ENCODE peak calls at places on chromosomes 12 and 14, in nine cellular contexts. One of them, this sample, is unnamed.

GRCh38 chr12:97425802-97426484 is 36.7 kb upstream of the RMST start:
- DNase-seq in colonic mucosa: no peak
- DNase-seq in IMR-90: no peak
- DNase-seq in CD4-positive, alpha-beta T cell: no peak
- DNase-seq in stomach: no peak
- DNase-seq in Panc1: no peak
- DNase-seq in dorsolateral prefrontal cortex: no peak
- DNase-seq in right lobe of liver: no peak
- DNase-seq in A549: no peak
- DNase-seq in this sample: no peak

GRCh38 chr14:99247091-99247729 is 24.8 kb downstream of the BCL11B start:
- DNase-seq in colonic mucosa: no peak
- DNase-seq in IMR-90: no peak
- DNase-seq in CD4-positive, alpha-beta T cell: no peak
- DNase-seq in stomach: no peak
- DNase-seq in Panc1: no peak
- DNase-seq in dorsolateral prefrontal cortex: no peak
- DNase-seq in right lobe of liver: no peak
- DNase-seq in A549: no peak
- DNase-seq in this sample: no peak

GRCh38 chr12:108977360-108977759 is 43.5 kb downstream of the SVOP start:
- DNase-seq in colonic mucosa: no peak
- DNase-seq in IMR-90: no peak
- DNase-seq in CD4-positive, alpha-beta T cell: no peak
- DNase-seq in stomach: no peak
- DNase-seq in Panc1: no peak
- DNase-seq in dorsolateral prefrontal cortex: no peak
- DNase-seq in right lobe of liver: no peak
- DNase-seq in A549: no peak
- DNase-seq in this sample: no peak

GRCh38 chr12:50918584-50919316 is 33.6 kb upstream of the HIGD1C start:
- DNase-seq in colonic mucosa: no peak
- DNase-seq in IMR-90: peak
- DNase-seq in CD4-positive, alpha-beta T cell: no peak
- DNase-seq in stomach: no peak
- DNase-seq in Panc1: no peak
- DNase-seq in dorsolateral prefrontal cortex: no peak
- DNase-seq in right lobe of liver: no peak
- DNase-seq in A549: no peak
- DNase-seq in this sample: no peak

GRCh38 chr12:32273712-32274111 is 125.6 kb upstream of the FGD4 start:
- DNase-seq in colonic mucosa: peak
- DNase-seq in IMR-90: no peak
- DNase-seq in CD4-positive, alpha-beta T cell: peak
- DNase-seq in stomach: no peak
- DNase-seq in Panc1: no peak
- DNase-seq in dorsolateral prefrontal cortex: no peak
- DNase-seq in right lobe of liver: no peak
- DNase-seq in A549: no peak
- DNase-seq in this sample: no peak

GRCh38 chr12:61916856-61917255 is 343.3 kb upstream of the USP15 start:
- DNase-seq in colonic mucosa: no peak
- DNase-seq in IMR-90: no peak
- DNase-seq in CD4-positive, alpha-beta T cell: no peak
- DNase-seq in stomach: no peak
- DNase-seq in Panc1: no peak
- DNase-seq in dorsolateral prefrontal cortex: no peak
- DNase-seq in right lobe of liver: no peak
- DNase-seq in A549: no peak
- DNase-seq in this sample: no peak

GRCh38 chr14:80275208-80275850 is 64.0 kb upstream of the DIO2 start:
- DNase-seq in colonic mucosa: no peak
- DNase-seq in IMR-90: peak
- DNase-seq in CD4-positive, alpha-beta T cell: no peak
- DNase-seq in stomach: no peak
- DNase-seq in Panc1: no peak
- DNase-seq in dorsolateral prefrontal cortex: no peak
- DNase-seq in right lobe of liver: no peak
- DNase-seq in A549: no peak
- DNase-seq in this sample: no peak

GRCh38 chr12:130992979-130993538 is 39.4 kb downstream of the ADGRD1 start:
- DNase-seq in colonic mucosa: no peak
- DNase-seq in IMR-90: no peak
- DNase-seq in CD4-positive, alpha-beta T cell: no peak
- DNase-seq in stomach: no peak
- DNase-seq in Panc1: no peak
- DNase-seq in dorsolateral prefrontal cortex: no peak
- DNase-seq in right lobe of liver: no peak
- DNase-seq in A549: no peak
- DNase-seq in this sample: no peak

GRCh38 chr14:68705741-68706283 is 87.1 kb downstream of the ZFP36L1 start:
- DNase-seq in colonic mucosa: peak
- DNase-seq in IMR-90: no peak
- DNase-seq in CD4-positive, alpha-beta T cell: no peak
- DNase-seq in stomach: peak
- DNase-seq in Panc1: no peak
- DNase-seq in dorsolateral prefrontal cortex: no peak
- DNase-seq in right lobe of liver: peak
- DNase-seq in A549: no peak
- DNase-seq in this sample: no peak

GRCh38 chr12:7937867-7938506 is 2.0 kb upstream of the SLC2A3 start:
- DNase-seq in colonic mucosa: no peak
- DNase-seq in IMR-90: no peak
- DNase-seq in CD4-positive, alpha-beta T cell: no peak
- DNase-seq in stomach: no peak
- DNase-seq in Panc1: no peak
- DNase-seq in dorsolateral prefrontal cortex: no peak
- DNase-seq in right lobe of liver: no peak
- DNase-seq in A549: peak
- DNase-seq in this sample: no peak

GRCh38 chr12:5925646-5926045 is 19.4 kb downstream of the ANO2 start:
- DNase-seq in colonic mucosa: no peak
- DNase-seq in IMR-90: no peak
- DNase-seq in CD4-positive, alpha-beta T cell: no peak
- DNase-seq in stomach: no peak
- DNase-seq in Panc1: no peak
- DNase-seq in dorsolateral prefrontal cortex: no peak
- DNase-seq in right lobe of liver: no peak
- DNase-seq in A549: no peak
- DNase-seq in this sample: no peak

GRCh38 chr12:125185740-125186470 is 120.7 kb downstream of the AACS start:
- DNase-seq in colonic mucosa: peak
- DNase-seq in IMR-90: peak
- DNase-seq in CD4-positive, alpha-beta T cell: peak
- DNase-seq in stomach: peak
- DNase-seq in Panc1: no peak
- DNase-seq in dorsolateral prefrontal cortex: peak
- DNase-seq in right lobe of liver: peak
- DNase-seq in A549: peak
- DNase-seq in this sample: peak

GRCh38 chr14:73209943-73210342 is 27.4 kb upstream of the PAPLN start:
- DNase-seq in colonic mucosa: no peak
- DNase-seq in IMR-90: peak
- DNase-seq in CD4-positive, alpha-beta T cell: no peak
- DNase-seq in stomach: no peak
- DNase-seq in Panc1: no peak
- DNase-seq in dorsolateral prefrontal cortex: no peak
- DNase-seq in right lobe of liver: no peak
- DNase-seq in A549: no peak
- DNase-seq in this sample: no peak

GRCh38 chr12:95546491-95546813 is 4.8 kb downstream of the USP44 start:
- DNase-seq in colonic mucosa: no peak
- DNase-seq in IMR-90: no peak
- DNase-seq in CD4-positive, alpha-beta T cell: no peak
- DNase-seq in stomach: no peak
- DNase-seq in Panc1: no peak
- DNase-seq in dorsolateral prefrontal cortex: no peak
- DNase-seq in right lobe of liver: no peak
- DNase-seq in A549: no peak
- DNase-seq in this sample: no peak

GRCh38 chr14:58488550-58488949 is 61.0 kb downstream of the KIAA0586 start:
- DNase-seq in colonic mucosa: no peak
- DNase-seq in IMR-90: peak
- DNase-seq in CD4-positive, alpha-beta T cell: no peak
- DNase-seq in stomach: no peak
- DNase-seq in Panc1: no peak
- DNase-seq in dorsolateral prefrontal cortex: no peak
- DNase-seq in right lobe of liver: no peak
- DNase-seq in A549: no peak
- DNase-seq in this sample: no peak

GRCh38 chr12:69059465-69060457 is 126.8 kb upstream of the CPM start:
- DNase-seq in colonic mucosa: no peak
- DNase-seq in IMR-90: peak
- DNase-seq in CD4-positive, alpha-beta T cell: no peak
- DNase-seq in stomach: no peak
- DNase-seq in Panc1: peak
- DNase-seq in dorsolateral prefrontal cortex: no peak
- DNase-seq in right lobe of liver: no peak
- DNase-seq in A549: peak
- DNase-seq in this sample: no peak

GRCh38 chr12:19035552-19035951 is 94.0 kb upstream of the PLEKHA5 start:
- DNase-seq in colonic mucosa: no peak
- DNase-seq in IMR-90: peak
- DNase-seq in CD4-positive, alpha-beta T cell: no peak
- DNase-seq in stomach: no peak
- DNase-seq in Panc1: no peak
- DNase-seq in dorsolateral prefrontal cortex: no peak
- DNase-seq in right lobe of liver: no peak
- DNase-seq in A549: no peak
- DNase-seq in this sample: no peak

GRCh38 chr12:6773662-6774351 is 1.5 kb downstream of the LAG3 start:
- DNase-seq in colonic mucosa: peak
- DNase-seq in IMR-90: no peak
- DNase-seq in CD4-positive, alpha-beta T cell: no peak
- DNase-seq in stomach: no peak
- DNase-seq in Panc1: no peak
- DNase-seq in dorsolateral prefrontal cortex: no peak
- DNase-seq in right lobe of liver: no peak
- DNase-seq in A549: no peak
- DNase-seq in this sample: no peak

GRCh38 chr12:116274552-116275375 is 2.7 kb downstream of the MED13L start:
- DNase-seq in colonic mucosa: no peak
- DNase-seq in IMR-90: no peak
- DNase-seq in CD4-positive, alpha-beta T cell: no peak
- DNase-seq in stomach: no peak
- DNase-seq in Panc1: no peak
- DNase-seq in dorsolateral prefrontal cortex: no peak
- DNase-seq in right lobe of liver: no peak
- DNase-seq in A549: no peak
- DNase-seq in this sample: no peak
- TF ChIP-seq CTCF in colonic mucosa: no peak
- TF ChIP-seq CTCF in IMR-90: no peak
- TF ChIP-seq CTCF in CD4-positive, alpha-beta T cell: no peak
- TF ChIP-seq CTCF in stomach: no peak
- TF ChIP-seq CTCF in Panc1: no peak
- TF ChIP-seq CTCF in dorsolateral prefrontal cortex: no peak
- TF ChIP-seq CTCF in right lobe of liver: no peak
- TF ChIP-seq CTCF in A549: no peak
- TF ChIP-seq CTCF in this sample: no peak

DNA sequence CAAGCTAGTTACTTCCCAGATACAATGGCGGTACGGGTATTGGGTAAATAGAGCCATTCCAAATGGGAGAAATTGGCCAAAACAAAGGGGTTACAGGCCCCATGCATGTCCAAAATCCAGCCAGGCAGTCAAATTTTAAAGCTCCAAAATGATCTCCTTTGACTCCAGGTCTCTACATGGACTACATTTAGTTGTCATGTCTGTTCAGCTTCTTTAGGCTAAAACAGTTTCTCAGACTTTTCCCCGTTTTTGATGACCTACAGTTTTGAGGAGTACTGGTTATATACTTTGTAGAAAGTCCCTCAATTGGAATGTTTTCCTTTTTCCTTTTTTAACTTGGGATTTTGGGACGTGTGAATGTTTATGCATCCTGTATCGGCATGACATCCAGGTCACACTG is 4.7 kb downstream of the NT5DC3 start:
- DNase-seq in colonic mucosa: no peak
- DNase-seq in IMR-90: no peak
- DNase-seq in CD4-positive, alpha-beta T cell: no peak
- DNase-seq in stomach: no peak
- DNase-seq in Panc1: no peak
- DNase-seq in dorsolateral prefrontal cortex: no peak
- DNase-seq in right lobe of liver: no peak
- DNase-seq in A549: no peak
- DNase-seq in this sample: no peak
- H3K27ac ChIP-seq in colonic mucosa: no peak
- H3K27ac ChIP-seq in IMR-90: no peak
- H3K27ac ChIP-seq in CD4-positive, alpha-beta T cell: no peak
- H3K27ac ChIP-seq in stomach: no peak
- H3K27ac ChIP-seq in Panc1: no peak
- H3K27ac ChIP-seq in dorsolateral prefrontal cortex: no peak
- H3K27ac ChIP-seq in right lobe of liver: no peak
- H3K27ac ChIP-seq in A549: no peak
- H3K27ac ChIP-seq in this sample: no peak

DNA sequence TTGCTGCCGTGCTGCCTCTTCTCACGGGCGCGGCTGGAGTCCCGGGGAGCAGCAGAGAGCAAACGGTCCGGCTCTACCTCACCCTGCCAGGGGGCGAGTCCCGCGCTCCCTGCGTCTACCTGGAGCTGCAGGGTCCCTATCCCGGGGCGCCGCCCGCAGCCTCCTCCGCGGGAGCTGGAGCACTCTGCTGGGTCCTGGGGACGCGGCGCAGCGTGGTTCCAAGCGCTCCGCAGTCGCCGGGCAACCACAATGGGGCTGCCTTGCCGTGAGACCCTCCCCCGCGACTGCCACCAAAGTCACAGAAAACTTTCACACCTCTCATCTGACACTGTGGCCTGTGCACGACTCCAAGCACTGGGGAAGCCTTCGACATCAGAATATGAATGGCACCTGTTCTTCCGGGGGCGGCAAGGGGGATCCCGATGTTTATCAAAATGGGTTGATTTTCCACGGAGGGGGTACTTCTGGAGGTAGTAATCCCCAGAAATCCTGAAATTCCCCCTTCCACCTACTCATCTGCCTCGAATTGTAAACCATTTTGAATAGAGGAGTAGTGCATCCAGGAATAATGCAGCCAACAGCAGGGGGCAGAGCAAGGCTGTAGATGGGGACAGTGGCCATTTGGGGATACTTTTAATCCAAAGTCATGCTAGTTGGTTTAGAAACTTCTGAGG is at the start of gene C12orf42:
- DNase-seq in colonic mucosa: peak
- DNase-seq in IMR-90: no peak
- DNase-seq in CD4-positive, alpha-beta T cell: no peak
- DNase-seq in stomach: no peak
- DNase-seq in Panc1: peak
- DNase-seq in dorsolateral prefrontal cortex: peak
- DNase-seq in right lobe of liver: no peak
- DNase-seq in A549: peak
- DNase-seq in this sample: no peak
- TF ChIP-seq CTCF in colonic mucosa: no peak
- TF ChIP-seq CTCF in IMR-90: peak
- TF ChIP-seq CTCF in CD4-positive, alpha-beta T cell: peak
- TF ChIP-seq CTCF in stomach: no peak
- TF ChIP-seq CTCF in Panc1: peak
- TF ChIP-seq CTCF in dorsolateral prefrontal cortex: peak
- TF ChIP-seq CTCF in right lobe of liver: peak
- TF ChIP-seq CTCF in A549: peak
- TF ChIP-seq CTCF in this sample: no peak

GRCh38 chr14:102155150-102155549 is 15.5 kb downstream of the WDR20 start:
- DNase-seq in colonic mucosa: no peak
- DNase-seq in IMR-90: peak
- DNase-seq in CD4-positive, alpha-beta T cell: no peak
- DNase-seq in stomach: no peak
- DNase-seq in Panc1: no peak
- DNase-seq in dorsolateral prefrontal cortex: no peak
- DNase-seq in right lobe of liver: no peak
- DNase-seq in A549: no peak
- DNase-seq in this sample: no peak
- H3K27ac ChIP-seq in colonic mucosa: no peak
- H3K27ac ChIP-seq in IMR-90: no peak
- H3K27ac ChIP-seq in CD4-positive, alpha-beta T cell: no peak
- H3K27ac ChIP-seq in stomach: no peak
- H3K27ac ChIP-seq in Panc1: no peak
- H3K27ac ChIP-seq in dorsolateral prefrontal cortex: no peak
- H3K27ac ChIP-seq in right lobe of liver: no peak
- H3K27ac ChIP-seq in A549: peak
- H3K27ac ChIP-seq in this sample: no peak